ENCODE peak calls at places on chromosomes 7 and 10, in ten cellular contexts. A is HepG2, V is transverse colon, I is stomach, G is SK-N-SH, S is K562, F is ovary, Q is tibial nerve, J is upper lobe of left lung, X is suprapubic skin. T is an unnamed sample.

GRCh38 chr10:71975891-71976725 is 11.9 kb downstream of the CHST3 start:
- DNase-seq in A (no peak), V (peak; percentile 45), I (peak; percentile 60), G (no peak), S (no peak), F (peak; percentile 71), Q (peak; percentile 59), J (no peak), X (no peak), T (no peak)

GRCh38 chr10:132685121-132685891 is 100.6 kb downstream of the NKX6-2 start:
- DNase-seq in A (peak; percentile 90), V (peak; percentile 35), I (peak; percentile 90), G (no peak), S (peak; percentile 70), F (peak; percentile 29), Q (peak; percentile 43), J (peak; percentile 80), X (peak; percentile 53), T (no peak)

GRCh38 chr7:15837627-15838026 is 151.1 kb upstream of the MEOX2 start:
- DNase-seq in A (no peak), V (no peak), I (no peak), G (no peak), S (no peak), F (no peak), Q (no peak), J (no peak), X (no peak), T (no peak)

GRCh38 chr7:151451156-151451555 is 11.2 kb upstream of the CRYGN start:
- DNase-seq in A (no peak), V (peak; percentile 3), I (no peak), G (no peak), S (no peak), F (peak; percentile 23), Q (no peak), J (no peak), X (no peak), T (no peak)

GRCh38 chr7:105224884-105225651 is 163.7 kb downstream of the SRPK2 start:
- DNase-seq in A (no peak), V (no peak), I (no peak), G (peak; percentile 36), S (peak; percentile 73), F (no peak), Q (no peak), J (no peak), X (no peak), T (no peak)

GRCh38 chr7:124679826-124680225 is 85.8 kb downstream of the GPR37 start:
- DNase-seq in A (no peak), V (no peak), I (no peak), G (no peak), S (no peak), F (no peak), Q (no peak), J (no peak), X (no peak), T (no peak)

GRCh38 chr10:118300266-118300665 is 41.9 kb downstream of the FAM204A start:
- DNase-seq in A (no peak), V (no peak), I (no peak), G (no peak), S (no peak), F (no peak), Q (no peak), J (no peak), X (no peak), T (no peak)

GRCh38 chr10:75175046-75175445 is 35.5 kb upstream of the VDAC2 start:
- DNase-seq in A (no peak), V (no peak), I (no peak), G (no peak), S (peak; percentile 14), F (no peak), Q (no peak), J (no peak), X (no peak), T (no peak)

GRCh38 chr10:87030912-87031635 is 11.0 kb downstream of the FAM25A start:
- DNase-seq in A (no peak), V (no peak), I (no peak), G (no peak), S (no peak), F (no peak), Q (no peak), J (peak; percentile 74), X (no peak), T (no peak)

GRCh38 chr7:27689045-27689877 is 26.6 kb upstream of the HIBADH start:
- DNase-seq in A (peak; percentile 35), V (peak; percentile 17), I (no peak), G (peak; percentile 42), S (peak; percentile 30), F (no peak), Q (no peak), J (no peak), X (no peak), T (no peak)

GRCh38 chr7:3432916-3433315 is 131.9 kb downstream of the SDK1 start:
- DNase-seq in A (no peak), V (no peak), I (no peak), G (no peak), S (no peak), F (no peak), Q (peak; percentile 32), J (no peak), X (no peak), T (no peak)

GRCh38 chr10:86849495-86849894 is 93.1 kb downstream of the BMPR1A start:
- DNase-seq in A (no peak), V (no peak), I (no peak), G (no peak), S (no peak), F (no peak), Q (no peak), J (no peak), X (no peak), T (no peak)

GRCh38 chr7:51139796-51140195 is 176.8 kb downstream of the COBL start:
- DNase-seq in A (no peak), V (no peak), I (no peak), G (no peak), S (no peak), F (no peak), Q (no peak), J (no peak), X (no peak), T (peak; percentile 66)

GRCh38 chr7:40569326-40569725 is 434.5 kb downstream of the SUGCT start:
- DNase-seq in A (no peak), V (no peak), I (no peak), G (no peak), S (no peak), F (no peak), Q (no peak), J (no peak), X (no peak), T (no peak)

GRCh38 chr10:78757542-78757941 is 311.2 kb upstream of the ZMIZ1 start:
- DNase-seq in A (no peak), V (no peak), I (no peak), G (no peak), S (peak; percentile 10), F (no peak), Q (no peak), J (no peak), X (no peak), T (no peak)

GRCh38 chr10:18472977-18473376 is 178.4 kb downstream of the NSUN6 start:
- DNase-seq in A (no peak), V (no peak), I (no peak), G (peak; percentile 18), S (peak; percentile 25), F (no peak), Q (no peak), J (no peak), X (peak; percentile 8), T (no peak)
- TF ChIP-seq CTCF in A (peak; percentile 32), V (no peak), I (no peak), G (peak; percentile 30), S (peak; percentile 47), F (no peak), Q (no peak), J (peak; percentile 16), X (no peak), T (peak; percentile 17)

GRCh38 chr10:32955299-32955772 is 2.7 kb downstream of the ITGB1 start:
- DNase-seq in A (no peak), V (no peak), I (no peak), G (no peak), S (no peak), F (no peak), Q (no peak), J (no peak), X (no peak), T (no peak)
- H3K4me1 ChIP-seq in A (peaks cover 70% of the 10 kb centered on the region), V (peaks cover 65% of the 10 kb centered on the region), I (peaks cover 78% of the 10 kb centered on the region), G (peaks cover 33% of the 10 kb centered on the region), S (peaks cover 39% of the 10 kb centered on the region), F (peaks cover 12% of the 10 kb centered on the region), Q (no peaks in the 10 kb centered on the region), J (peaks cover 71% of the 10 kb centered on the region), X (peaks cover 77% of the 10 kb centered on the region), T (peaks cover 59% of the 10 kb centered on the region)

GRCh38 chr7:95687759-95688343 is 84.5 kb upstream of the DYNC1I1 start:
- DNase-seq in A (peak; percentile 44), V (no peak), I (no peak), G (no peak), S (peak; percentile 58), F (no peak), Q (no peak), J (no peak), X (no peak), T (no peak)

GRCh38 chr7:95684037-95684436 is 87.7 kb upstream of the PDK4 start:
- DNase-seq in A (peak; percentile 21), V (no peak), I (no peak), G (no peak), S (peak; percentile 8), F (no peak), Q (peak; percentile 29), J (no peak), X (no peak), T (no peak)

GRCh38 chr7:95686109-95686508 is 86.2 kb upstream of the DYNC1I1 start:
- DNase-seq in A (peak; percentile 40), V (peak; percentile 63), I (peak; percentile 60), G (peak; percentile 35), S (peak; percentile 19), F (peak; percentile 61), Q (peak; percentile 50), J (no peak), X (no peak), T (no peak)

GRCh38 chr7:95682913-95683312 is 86.6 kb upstream of the PDK4 start:
- DNase-seq in A (no peak), V (no peak), I (no peak), G (no peak), S (peak; percentile 11), F (no peak), Q (no peak), J (no peak), X (no peak), T (no peak)

GRCh38 chr7:95684505-95684904 is 87.8 kb upstream of the DYNC1I1 start:
- DNase-seq in A (no peak), V (no peak), I (no peak), G (no peak), S (no peak), F (no peak), Q (no peak), J (no peak), X (no peak), T (no peak)
- TF ChIP-seq EP300 in A (no peak), V (no peak), I (no peak), G (no peak), S (no peak), F (no peak), Q (no peak), J (no peak), X (no peak), T (no peak)

DNA sequence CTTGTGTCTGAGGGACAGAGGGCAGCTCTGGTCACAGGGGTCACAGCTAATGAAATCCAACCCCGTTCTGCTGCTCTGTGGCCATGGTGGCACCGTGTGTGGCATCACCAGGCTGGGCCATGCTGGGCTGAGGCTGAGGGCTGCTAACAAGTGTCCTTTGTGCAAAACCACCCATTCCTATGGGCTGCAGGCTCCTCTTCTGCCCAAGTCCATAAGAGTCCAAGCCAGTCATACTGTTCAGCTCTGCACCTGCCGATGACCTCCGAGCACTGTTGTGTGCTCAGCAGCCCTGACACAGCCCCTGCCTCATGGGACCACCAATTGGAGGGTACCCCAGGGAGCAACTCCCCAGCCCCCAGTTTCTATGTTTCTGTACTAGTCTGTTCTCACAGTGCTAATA is 133.1 kb downstream of the WDR11 start:
- DNase-seq in A (no peak), V (no peak), I (no peak), G (no peak), S (no peak), F (no peak), Q (no peak), J (no peak), X (no peak), T (no peak)
- TF ChIP-seq CTCF in A (no peak), V (no peak), I (no peak), G (no peak), S (no peak), F (no peak), Q (no peak), J (no peak), X (no peak), T (no peak)